ENCODE peak calls at places on chromosomes 4 and X, in ten cellular contexts. W is tibial artery, H is choroid plexus epithelial cell, M is kidney epithelial cell, R is right atrium auricular region, O is fibroblast of mammary gland, U is fibroblast of lung, K is mucosa of descending colon, Q is HL-60, F is sigmoid colon. P is an unnamed sample.

GRCh38 chr4:172830295-172830764 is 338.3 kb upstream of the GALNT7 start:
- DNase-seq in W (no peak), H (peak), M (no peak), R (no peak), O (peak), U (no peak), K (no peak), Q (no peak), F (no peak), P (no peak)

GRCh38 chr4:189033801-189034347 is 894.6 kb downstream of the TRIML1 start:
- DNase-seq in W (no peak), H (no peak), M (no peak), R (no peak), O (no peak), U (no peak), K (no peak), Q (no peak), F (no peak), P (no peak)

GRCh38 chr4:30208731-30209435 is 511.3 kb upstream of the PCDH7 start:
- DNase-seq in W (no peak), H (peak), M (peak), R (no peak), O (peak), U (peak), K (no peak), Q (no peak), F (no peak), P (no peak)

GRCh38 chr4:21077967-21078366 is 377.7 kb downstream of the PACRGL start:
- DNase-seq in W (no peak), H (no peak), M (no peak), R (no peak), O (no peak), U (no peak), K (no peak), Q (no peak), F (no peak), P (no peak)

GRCh38 chr4:188092824-188093223 is 16.6 kb downstream of the TRIML2 start:
- DNase-seq in W (no peak), H (no peak), M (no peak), R (no peak), O (no peak), U (no peak), K (no peak), Q (no peak), F (no peak), P (no peak)

GRCh38 chrX:121084903-121085611 is 37.6 kb downstream of the GLUD2 start:
- DNase-seq in W (no peak), H (no peak), M (no peak), R (no peak), O (no peak), U (no peak), K (no peak), Q (no peak), F (no peak), P (no peak)

GRCh38 chr4:156933633-156934258 is 37.9 kb downstream of the PDGFC start:
- DNase-seq in W (no peak), H (peak), M (peak), R (no peak), O (peak), U (peak), K (no peak), Q (no peak), F (no peak), P (no peak)

GRCh38 chr4:94856030-94856429 is 98.3 kb downstream of the BMPR1B start:
- DNase-seq in W (no peak), H (peak), M (no peak), R (no peak), O (no peak), U (no peak), K (no peak), Q (no peak), F (no peak), P (no peak)

GRCh38 chr4:154916068-154916467 is 135.0 kb downstream of the RBM46 start:
- DNase-seq in W (no peak), H (no peak), M (no peak), R (no peak), O (no peak), U (no peak), K (no peak), Q (no peak), F (no peak), P (no peak)

GRCh38 chr4:117941611-117942010 is 92.7 kb upstream of the NDST3 start:
- DNase-seq in W (no peak), H (no peak), M (no peak), R (no peak), O (no peak), U (no peak), K (no peak), Q (no peak), F (no peak), P (no peak)

GRCh38 chrX:49273181-49273727 is 3.7 kb downstream of the PPP1R3F start:
- DNase-seq in W (no peak), H (no peak), M (no peak), R (no peak), O (no peak), U (no peak), K (no peak), Q (no peak), F (peak), P (no peak)

GRCh38 chrX:124931241-124931640 is 388.4 kb upstream of the TEX13C start:
- DNase-seq in W (no peak), H (no peak), M (no peak), R (no peak), O (no peak), U (no peak), K (no peak), Q (no peak), F (no peak), P (no peak)

GRCh38 chr4:126938023-126938422 is 694.7 kb upstream of the INTU start:
- DNase-seq in W (no peak), H (peak), M (no peak), R (no peak), O (peak), U (peak), K (no peak), Q (no peak), F (no peak), P (no peak)

GRCh38 chrX:110734894-110735541 is 60.6 kb downstream of the CHRDL1 start:
- DNase-seq in W (no peak), H (peak), M (peak), R (no peak), O (peak), U (peak), K (no peak), Q (no peak), F (no peak), P (no peak)

GRCh38 chr4:38292529-38292928 is 332.3 kb downstream of the PTTG2 start:
- DNase-seq in W (no peak), H (no peak), M (no peak), R (no peak), O (no peak), U (no peak), K (no peak), Q (no peak), F (no peak), P (no peak)

GRCh38 chr4:19521151-19521550 is 730.6 kb upstream of the SLIT2 start:
- DNase-seq in W (no peak), H (no peak), M (no peak), R (no peak), O (no peak), U (no peak), K (no peak), Q (no peak), F (no peak), P (no peak)

GRCh38 chrX:134634691-134635090 is 23.6 kb downstream of the PLAC1 start:
- DNase-seq in W (no peak), H (no peak), M (no peak), R (no peak), O (peak), U (peak), K (no peak), Q (no peak), F (no peak), P (no peak)

GRCh38 chr4:7023901-7024300 is 19.3 kb upstream of the TADA2B start:
- DNase-seq in W (no peak), H (no peak), M (no peak), R (no peak), O (no peak), U (no peak), K (no peak), Q (no peak), F (no peak), P (no peak)

GRCh38 chrX:74420194-74421035 is 878 bp upstream of the SLC16A2 start:
- DNase-seq in W (peak), H (peak), M (no peak), R (peak), O (peak), U (peak), K (peak), Q (no peak), F (peak), P (no peak)

GRCh38 chr4:128284317-128284716 is 3.3 kb downstream of the PGRMC2 start:
- DNase-seq in W (no peak), H (no peak), M (no peak), R (no peak), O (no peak), U (no peak), K (no peak), Q (no peak), F (no peak), P (no peak)

GRCh38 chr4:85659626-85660213 is 184.8 kb downstream of the ARHGAP24 start:
- DNase-seq in W (no peak), H (no peak), M (no peak), R (no peak), O (no peak), U (no peak), K (no peak), Q (no peak), F (no peak), P (no peak)

GRCh38 chr4:26150948-26151347 is 169.9 kb upstream of the RBPJ start:
- DNase-seq in W (no peak), H (no peak), M (no peak), R (no peak), O (peak), U (peak), K (no peak), Q (no peak), F (no peak), P (no peak)

GRCh38 chr4:41301137-41301536 is 44.4 kb downstream of the UCHL1 start:
- DNase-seq in W (no peak), H (no peak), M (no peak), R (no peak), O (no peak), U (no peak), K (no peak), Q (no peak), F (no peak), P (no peak)

GRCh38 chrX:70066646-70067045 is 4.4 kb downstream of the OTUD6A start:
- DNase-seq in W (no peak), H (no peak), M (no peak), R (no peak), O (no peak), U (no peak), K (no peak), Q (no peak), F (no peak), P (no peak)

DNA sequence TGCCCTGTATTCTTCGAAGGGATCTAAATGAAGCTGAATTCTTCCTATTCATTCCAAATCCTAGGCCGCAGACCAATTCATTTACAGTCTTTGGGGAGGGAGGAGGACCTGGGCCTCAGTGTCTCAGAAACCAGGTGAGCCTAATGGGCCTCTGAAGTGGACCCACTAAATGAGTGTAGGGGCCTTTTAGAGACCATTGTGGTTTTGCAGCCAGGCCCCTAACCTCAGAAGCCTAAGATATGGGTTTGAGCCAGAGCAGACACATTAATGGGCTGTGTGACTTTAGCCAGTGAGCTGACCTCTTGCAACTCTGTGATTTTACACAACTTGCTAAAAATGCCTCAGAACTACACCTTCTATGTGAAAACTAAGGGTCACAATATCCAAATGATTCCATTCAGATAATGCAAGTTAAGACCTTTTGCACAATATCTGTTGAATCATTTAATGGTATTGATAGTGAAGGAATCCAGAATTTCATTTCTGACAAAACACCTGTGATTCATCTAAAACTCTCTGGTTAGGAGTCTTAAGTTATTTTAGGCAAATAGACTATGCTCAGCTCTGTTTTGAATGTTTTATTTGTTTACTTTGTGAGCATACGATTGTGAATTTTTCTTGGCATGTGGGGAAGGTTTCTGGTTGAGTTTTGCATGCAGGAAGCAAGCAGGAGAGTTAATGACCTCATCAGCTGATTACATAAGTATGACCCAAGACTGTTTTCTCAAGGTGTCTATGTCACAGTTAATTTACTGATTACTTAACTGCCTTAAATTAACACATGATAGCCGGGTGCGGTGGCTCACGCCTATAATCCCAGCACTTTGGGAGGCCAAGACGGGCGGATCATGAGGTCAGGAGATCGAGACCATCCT is 75.0 kb downstream of the EVC start:
- DNase-seq in W (no peak), H (peak), M (peak), R (peak), O (peak), U (peak), K (no peak), Q (no peak), F (peak), P (no peak)
- TF ChIP-seq CTCF in W (no peak), H (no peak), M (no peak), R (no peak), O (no peak), U (no peak), K (no peak), Q (no peak), F (no peak), P (no peak)

DNA sequence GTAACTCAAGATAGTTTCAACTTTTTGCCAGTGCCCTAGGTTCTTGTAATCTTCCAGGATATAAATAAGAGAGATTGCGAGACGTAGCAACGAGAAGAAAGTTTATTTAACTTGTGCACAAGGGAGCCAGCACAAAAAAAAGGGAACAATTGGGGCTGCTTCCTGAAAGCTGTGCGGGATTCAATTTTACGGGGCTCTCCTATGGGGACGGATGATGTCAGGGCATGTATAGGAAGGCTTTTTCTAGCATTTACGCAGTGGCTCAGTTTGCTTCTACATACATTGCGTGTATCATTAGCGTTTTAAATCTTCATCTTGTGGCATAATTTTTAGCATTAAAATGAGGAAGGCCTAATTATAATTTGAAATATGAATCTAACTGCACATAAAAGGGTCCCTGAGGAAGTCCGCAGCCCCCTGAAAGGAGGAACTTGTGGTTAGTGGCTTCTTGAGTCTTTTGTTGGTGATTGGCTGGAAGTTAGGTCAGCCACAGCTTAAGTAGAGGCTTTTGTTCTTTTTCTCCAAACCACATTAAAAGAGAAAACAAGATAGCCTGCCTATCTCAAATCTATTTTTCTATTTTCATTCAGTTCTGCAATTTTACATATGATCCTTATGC is 668.2 kb upstream of the NDST4 start:
- DNase-seq in W (no peak), H (no peak), M (no peak), R (no peak), O (no peak), U (no peak), K (no peak), Q (peak), F (no peak), P (peak)
- H3K4me3 ChIP-seq in W (no peak), H (no peak), M (no peak), R (no peak), O (no peak), U (no peak), K (no peak), Q (peak), F (no peak), P (no peak)

GRCh38 chrX:112218388-112218787 is 135.8 kb upstream of the TRPC5 start:
- DNase-seq in W (no peak), H (no peak), M (no peak), R (no peak), O (no peak), U (no peak), K (no peak), Q (no peak), F (no peak), P (no peak)
- TF ChIP-seq CTCF in W (no peak), H (no peak), M (no peak), R (no peak), O (no peak), U (no peak), K (no peak), Q (no peak), F (no peak), P (no peak)

GRCh38 chr4:55087016-55087929 is 38.1 kb downstream of the KDR start:
- DNase-seq in W (no peak), H (peak), M (no peak), R (no peak), O (peak), U (peak), K (no peak), Q (no peak), F (no peak), P (no peak)
- H3K4me3 ChIP-seq in W (no peak), H (no peak), M (no peak), R (no peak), O (no peak), U (no peak), K (no peak), Q (no peak), F (no peak), P (no peak)

GRCh38 chr4:152162331-152162697 is 373.6 kb downstream of the FBXW7 start:
- DNase-seq in W (no peak), H (no peak), M (no peak), R (no peak), O (no peak), U (peak), K (no peak), Q (no peak), F (no peak), P (no peak)

GRCh38 chr4:152165146-152165545 is 370.7 kb downstream of the FBXW7 start:
- DNase-seq in W (no peak), H (peak), M (peak), R (no peak), O (no peak), U (peak), K (no peak), Q (no peak), F (no peak), P (no peak)

GRCh38 chr4:152165851-152166250 is 370.0 kb downstream of the FBXW7 start:
- DNase-seq in W (no peak), H (no peak), M (no peak), R (no peak), O (no peak), U (peak), K (no peak), Q (no peak), F (no peak), P (no peak)

GRCh38 chr4:152166567-152166966 is 369.3 kb downstream of the FBXW7 start:
- DNase-seq in W (no peak), H (peak), M (no peak), R (no peak), O (peak), U (peak), K (no peak), Q (peak), F (no peak), P (no peak)

DNA sequence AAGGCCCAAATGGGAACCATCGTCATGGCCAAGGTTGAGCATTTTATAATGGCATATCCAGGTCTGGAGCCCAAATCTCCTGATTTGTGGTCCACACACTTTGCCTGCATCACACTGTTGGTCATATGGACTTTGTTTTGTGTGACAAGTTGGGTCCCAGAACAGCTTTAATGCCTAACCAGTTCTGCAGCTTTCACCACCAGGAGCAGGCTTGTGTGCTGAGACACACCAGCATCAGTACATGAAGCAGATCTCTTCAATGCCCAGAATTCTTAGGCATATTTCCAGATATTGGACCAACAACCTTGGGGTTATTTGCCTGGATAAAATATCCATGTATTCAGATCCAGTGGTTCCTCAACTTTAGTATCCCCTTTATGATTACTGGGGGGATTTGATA is 371.3 kb downstream of the FBXW7 start:
- DNase-seq in W (no peak), H (no peak), M (no peak), R (no peak), O (no peak), U (no peak), K (no peak), Q (no peak), F (no peak), P (no peak)
- TF ChIP-seq CTCF in W (no peak), H (no peak), M (no peak), R (no peak), O (no peak), U (no peak), K (no peak), Q (no peak), F (no peak), P (no peak)